ENCODE peak calls at places on chromosomes 1 and 21, in eight cellular contexts. G, Z, D, O, T, X, I and E are unnamed samples.

GRCh38 chr1:78102082-78102481 is 56.3 kb downstream of the GIPC2 start:
- DNase-seq in G (no peak), Z (no peak), D (peak), O (no peak), T (no peak), X (no peak), I (no peak), E (peak)

GRCh38 chr1:161835963-161836362 is 69.8 kb downstream of the ATF6 start:
- DNase-seq in G (no peak), Z (no peak), D (no peak), O (no peak), T (no peak), X (no peak), I (no peak), E (peak)

GRCh38 chr1:97827887-97828286 is 92.9 kb downstream of the DPYD start:
- DNase-seq in G (no peak), Z (no peak), D (no peak), O (no peak), T (no peak), X (peak), I (no peak), E (no peak)

GRCh38 chr1:156124557-156125483 is 10.3 kb downstream of the LMNA start:
- DNase-seq in G (peak), Z (peak), D (no peak), O (peak), T (peak), X (no peak), I (peak), E (peak)

GRCh38 chr1:70980361-70980760 is 67.3 kb downstream of the PTGER3 start:
- DNase-seq in G (no peak), Z (no peak), D (no peak), O (no peak), T (no peak), X (no peak), I (no peak), E (no peak)

GRCh38 chr1:218384576-218384975 is 39.4 kb downstream of the TGFB2 start:
- DNase-seq in G (no peak), Z (no peak), D (peak), O (no peak), T (no peak), X (no peak), I (no peak), E (peak)

GRCh38 chr1:201599548-201599947 is 60.6 kb downstream of the NAV1 start:
- DNase-seq in G (no peak), Z (no peak), D (no peak), O (no peak), T (no peak), X (no peak), I (no peak), E (no peak)

GRCh38 chr1:197903196-197903514 is 725 bp downstream of the C1orf53 start:
- DNase-seq in G (no peak), Z (no peak), D (no peak), O (no peak), T (no peak), X (no peak), I (no peak), E (no peak)

GRCh38 chr21:32457360-32457840 is 44.9 kb downstream of the EVA1C start:
- DNase-seq in G (peak), Z (peak), D (no peak), O (no peak), T (peak), X (no peak), I (peak), E (no peak)

GRCh38 chr1:19033516-19033840 is 77.0 kb upstream of the IFFO2 start:
- DNase-seq in G (no peak), Z (no peak), D (no peak), O (no peak), T (no peak), X (no peak), I (no peak), E (no peak)

GRCh38 chr1:53893999-53894636 is at the start of gene DIO1:
- DNase-seq in G (no peak), Z (no peak), D (no peak), O (no peak), T (no peak), X (no peak), I (no peak), E (no peak)

DNA sequence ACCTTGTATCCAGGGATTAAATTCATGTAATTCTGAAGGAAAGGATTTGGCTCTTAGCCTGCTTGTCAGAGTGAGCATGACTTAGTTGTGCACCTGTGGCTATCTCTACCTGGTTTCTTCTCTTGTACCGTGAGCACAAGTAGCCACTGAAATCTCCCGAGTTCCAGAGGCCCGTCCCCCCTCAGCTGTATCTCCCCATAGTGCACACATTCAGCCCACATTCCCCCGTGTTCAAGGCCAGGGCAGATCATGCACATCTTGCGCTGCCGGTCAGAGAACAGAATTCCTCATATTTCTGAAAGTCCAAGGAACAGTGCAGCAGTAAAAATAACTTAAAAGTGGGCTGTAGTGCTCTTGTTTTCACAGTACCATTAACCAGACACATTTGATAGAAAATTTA is 2.4 kb downstream of the TENT5C start:
- DNase-seq in G (no peak), Z (no peak), D (no peak), O (no peak), T (no peak), X (no peak), I (no peak), E (no peak)
- H3K4me3 ChIP-seq in G (peak), Z (peak), D (no peak), O (peak), T (peak), X (peak), I (no peak), E (no peak)

DNA sequence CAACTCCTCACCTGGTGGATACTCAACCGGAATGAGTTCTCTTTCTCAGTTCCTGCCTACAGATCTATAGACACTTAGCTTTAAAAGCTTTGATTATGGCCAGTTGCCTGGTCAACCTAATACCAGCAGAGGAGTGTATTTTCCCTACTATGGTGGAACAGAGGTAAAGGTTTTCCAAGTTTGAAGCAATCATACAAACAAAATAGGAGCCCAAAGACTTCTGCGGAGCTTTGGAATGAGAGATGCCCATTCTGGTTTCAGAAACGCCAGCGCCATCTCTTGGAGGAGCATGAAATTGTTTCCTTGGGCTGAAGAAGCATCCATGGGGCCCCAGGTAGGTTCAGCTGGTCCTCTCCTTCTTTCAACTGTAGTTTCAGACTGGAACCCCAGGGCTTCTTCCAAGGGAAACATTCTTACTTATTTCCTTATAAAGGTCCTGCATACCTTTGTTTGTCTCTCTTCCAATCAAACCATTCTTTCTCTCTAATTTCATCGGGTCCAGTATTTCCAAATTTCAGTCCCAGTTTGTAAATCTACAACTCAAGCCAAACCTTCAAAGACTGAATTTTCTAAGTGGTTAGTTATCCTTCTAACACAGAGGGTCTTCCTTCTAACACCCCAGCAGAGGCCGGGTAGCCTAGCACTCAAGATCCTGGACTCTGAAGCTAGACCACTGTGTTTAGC is 95.9 kb downstream of the KCNJ15 start:
- DNase-seq in G (peak), Z (no peak), D (peak), O (no peak), T (peak), X (no peak), I (peak), E (peak)
- H3K4me3 ChIP-seq in G (peak), Z (no peak), D (no peak), O (no peak), T (peak), X (no peak), I (no peak), E (peak)

GRCh38 chr21:41509733-41510132 is 1.8 kb upstream of the TMPRSS2 start:
- DNase-seq in G (no peak), Z (peak), D (no peak), O (no peak), T (no peak), X (no peak), I (no peak), E (no peak)

GRCh38 chr21:41507521-41508414 is at the start of gene TMPRSS2:
- DNase-seq in G (no peak), Z (peak), D (no peak), O (no peak), T (peak), X (no peak), I (no peak), E (no peak)

GRCh38 chr21:41506526-41507520 is 1.1 kb downstream of the TMPRSS2 start:
- DNase-seq in G (no peak), Z (peak), D (no peak), O (no peak), T (peak), X (no peak), I (no peak), E (peak)

GRCh38 chr21:41509206-41509496 is 1.2 kb upstream of the TMPRSS2 start:
- DNase-seq in G (no peak), Z (peak), D (no peak), O (no peak), T (no peak), X (no peak), I (no peak), E (no peak)

DNA sequence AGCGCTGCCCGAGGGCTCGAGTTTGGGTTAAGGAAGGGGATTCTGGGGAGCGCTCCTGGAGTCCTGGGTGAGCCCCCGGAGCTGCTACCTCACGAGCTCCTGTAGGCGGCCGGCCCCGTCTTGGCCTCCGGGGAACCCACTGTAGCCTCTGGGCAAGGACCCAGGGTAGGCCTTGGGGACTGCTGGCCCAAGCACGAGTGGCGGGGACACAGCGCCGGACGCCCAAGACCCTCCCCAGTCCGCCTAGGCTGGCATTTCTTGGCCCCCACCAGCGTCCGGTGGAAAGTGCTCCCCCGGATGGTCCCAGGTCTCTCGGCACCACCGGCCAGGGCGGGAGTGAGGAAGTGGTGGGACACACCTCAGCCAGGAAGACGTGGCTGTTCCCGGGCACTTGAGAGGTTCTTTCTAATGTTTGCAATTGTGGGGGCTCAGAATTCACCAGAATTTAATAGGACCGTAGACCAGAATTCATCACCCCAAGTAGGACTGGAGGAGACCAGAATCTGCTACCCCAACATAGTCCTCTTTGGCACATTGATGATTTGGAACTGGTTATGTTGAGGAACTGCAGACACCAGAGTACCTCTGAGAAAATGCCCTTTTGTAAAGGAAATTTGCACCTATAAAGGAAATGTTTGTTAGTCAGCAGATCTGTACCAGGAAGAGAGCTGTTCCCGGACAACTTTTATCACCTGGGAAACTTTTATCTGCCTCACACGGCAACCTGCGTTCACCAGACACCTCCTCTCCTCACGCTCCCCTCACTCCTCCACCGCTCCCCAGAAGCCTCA is 652 bp upstream of the TMPRSS2 start:
- DNase-seq in G (no peak), Z (peak), D (no peak), O (no peak), T (no peak), X (no peak), I (no peak), E (no peak)
- H3K4me3 ChIP-seq in G (no peak), Z (peak), D (no peak), O (no peak), T (peak), X (no peak), I (no peak), E (no peak)

GRCh38 chr1:55289614-55290013 is 74.5 kb upstream of the USP24 start:
- DNase-seq in G (no peak), Z (no peak), D (no peak), O (no peak), T (no peak), X (no peak), I (no peak), E (no peak)
- H3K4me3 ChIP-seq in G (no peak), Z (no peak), D (no peak), O (no peak), T (no peak), X (no peak), I (no peak), E (no peak)